ENCODE peak calls at places on chromosomes 4 and X, in five cellular contexts. W, X, A, Y and L are unnamed samples.

GRCh38 chr4:186227221-186227620 is at the start of gene KLKB1:
- DNase-seq in W (peak; percentile 84), X (no peak), A (no peak), Y (no peak), L (no peak)

GRCh38 chr4:110867251-110867960 is 244.5 kb upstream of the PITX2 start:
- DNase-seq in W (no peak), X (peak; percentile 27), A (no peak), Y (no peak), L (no peak)

GRCh38 chr4:166064706-166065105 is 191.7 kb downstream of the TLL1 start:
- DNase-seq in W (no peak), X (peak; percentile 58), A (no peak), Y (no peak), L (no peak)

GRCh38 chr4:146465628-146466027 is 56.1 kb downstream of the SLC10A7 start:
- DNase-seq in W (no peak), X (no peak), A (no peak), Y (no peak), L (no peak)

GRCh38 chr4:36269116-36269515 is 12.3 kb upstream of the DTHD1 start:
- DNase-seq in W (no peak), X (no peak), A (no peak), Y (no peak), L (no peak)

GRCh38 chrX:21658152-21658737 is at the start of gene KLHL34:
- DNase-seq in W (no peak), X (no peak), A (no peak), Y (no peak), L (no peak)

GRCh38 chrX:68723491-68724155 is 76.2 kb downstream of the STARD8 start:
- DNase-seq in W (no peak), X (no peak), A (no peak), Y (no peak), L (no peak)

GRCh38 chrX:107715331-107716044 is 60.1 kb downstream of the TSC22D3 start:
- DNase-seq in W (no peak), X (peak; percentile 69), A (peak; percentile 60), Y (no peak), L (no peak)

GRCh38 chrX:150587585-150588503 is 19.4 kb downstream of the MTM1 start:
- DNase-seq in W (no peak), X (no peak), A (peak; percentile 67), Y (no peak), L (no peak)

GRCh38 chr4:181202249-181202648 is 1041.0 kb upstream of the TENM3 start:
- DNase-seq in W (no peak), X (no peak), A (no peak), Y (no peak), L (no peak)

GRCh38 chr4:168636506-168637176 is 139.8 kb downstream of the PALLD start:
- DNase-seq in W (no peak), X (peak; percentile 55), A (no peak), Y (no peak), L (no peak)

GRCh38 chr4:4810365-4810764 is 49.1 kb upstream of the MSX1 start:
- DNase-seq in W (no peak), X (no peak), A (no peak), Y (no peak), L (no peak)

GRCh38 chr4:110622841-110623709 is at the start of gene PITX2:
- DNase-seq in W (peak; percentile 94), X (peak; percentile 61), A (peak; percentile 100), Y (no peak), L (no peak)